ENCODE peak calls at places on chromosomes 13 and 19, in nine cellular contexts. S is WERI-Rb-1, T is heart left ventricle, M is left lung, X is bronchial epithelial cell, B is aorta, K is lower lobe of right lung, Y is K562, O is uterus. N is an unnamed sample.
A peak's percentile ranks its signal among the peaks of the same experiment; 100 is the strongest.

GRCh38 chr19:7739211-7739752 is 7.4 kb upstream of the CLEC4G start:
- DNase-seq in S (peak; percentile 87), M (no peak), T (no peak), Y (no peak), O (no peak), K (no peak), B (no peak), X (no peak), N (no peak)

GRCh38 chr13:112756511-112756966 is 66.7 kb downstream of the ATP11A start:
- DNase-seq in M (no peak), K (no peak), B (no peak), Y (no peak), T (peak; percentile 4), S (no peak), O (no peak), X (no peak), N (no peak)

GRCh38 chr19:46376241-46377153 is 29.6 kb downstream of the PPP5C start:
- DNase-seq in S (no peak), Y (no peak), B (no peak), K (no peak), X (no peak), T (no peak), O (no peak), M (peak; percentile 26), N (no peak)

GRCh38 chr19:6654347-6655310 is 15.3 kb downstream of the TNFSF14 start:
- DNase-seq in T (no peak), M (no peak), Y (no peak), B (no peak), K (no peak), O (no peak), S (no peak), X (no peak), N (peak; percentile 36)

GRCh38 chr19:15550273-15550672 is 41.9 kb downstream of the CYP4F22 start:
- DNase-seq in T (no peak), K (no peak), Y (no peak), O (no peak), S (no peak), M (no peak), X (no peak), B (no peak), N (no peak)

GRCh38 chr13:62702502-62702901 is 1286.9 kb upstream of the PCDH20 start:
- DNase-seq in K (no peak), T (no peak), X (no peak), M (no peak), S (no peak), B (no peak), O (no peak), Y (no peak), N (no peak)

GRCh38 chr19:4441994-4442845 is 15.4 kb downstream of the UBXN6 start:
- DNase-seq in X (no peak), S (no peak), O (no peak), M (no peak), T (no peak), B (no peak), K (no peak), Y (no peak), N (no peak)

GRCh38 chr19:23075031-23075733 is 41.6 kb upstream of the ZNF730 start:
- DNase-seq in X (peak; percentile 52), B (peak; percentile 56), M (peak; percentile 62), K (peak; percentile 51), S (peak; percentile 91), T (peak; percentile 66), Y (peak; percentile 45), O (peak; percentile 39), N (peak; percentile 90)

GRCh38 chr13:27450921-27451461 is 627 bp upstream of the MTIF3 start:
- DNase-seq in T (peak; percentile 42), O (peak; percentile 28), M (peak; percentile 50), X (peak; percentile 84), B (peak; percentile 58), S (peak; percentile 50), K (peak; percentile 68), Y (peak; percentile 32), N (peak; percentile 28)

GRCh38 chr13:20703785-20704458 is 423 bp downstream of the IL17D start:
- DNase-seq in T (peak; percentile 68), O (peak; percentile 53), Y (peak; percentile 86), B (peak; percentile 83), X (peak; percentile 59), M (peak; percentile 83), K (peak; percentile 90), S (peak; percentile 90), N (peak; percentile 90)

GRCh38 chr19:19306191-19306590 is 14.1 kb downstream of the SUGP1 start:
- DNase-seq in K (no peak), X (no peak), M (no peak), O (no peak), Y (no peak), S (no peak), T (no peak), B (no peak), N (no peak)

GRCh38 chr19:19305066-19305465 is 15.2 kb downstream of the SUGP1 start:
- DNase-seq in M (no peak), T (no peak), O (no peak), S (no peak), B (no peak), K (no peak), X (no peak), Y (no peak), N (no peak)

GRCh38 chr19:19304186-19304975 is 15.9 kb downstream of the SUGP1 start:
- DNase-seq in B (no peak), X (no peak), O (no peak), T (peak; percentile 59), K (no peak), M (no peak), Y (peak; percentile 6), S (no peak), N (no peak)

GRCh38 chr19:19305696-19306095 is 14.6 kb downstream of the SUGP1 start:
- DNase-seq in X (no peak), B (no peak), T (no peak), Y (no peak), S (no peak), K (no peak), O (no peak), M (no peak), N (no peak)

GRCh38 chr19:19303411-19303810 is 16.9 kb downstream of the SUGP1 start:
- DNase-seq in B (no peak), M (no peak), X (no peak), K (no peak), Y (no peak), O (no peak), S (no peak), T (no peak), N (no peak)
- H3K36me3 ChIP-seq in B (no peaks in the 10 kb centered on the region), M (peaks cover 95% of the 10 kb centered on the region), X (peaks cover 26% of the 10 kb centered on the region), K (peaks cover 85% of the 10 kb centered on the region), Y (peaks cover 82% of the 10 kb centered on the region), O (no peaks in the 10 kb centered on the region), S (peaks cover 82% of the 10 kb centered on the region), T (no peaks in the 10 kb centered on the region), N (peaks cover 82% of the 10 kb centered on the region)

DNA sequence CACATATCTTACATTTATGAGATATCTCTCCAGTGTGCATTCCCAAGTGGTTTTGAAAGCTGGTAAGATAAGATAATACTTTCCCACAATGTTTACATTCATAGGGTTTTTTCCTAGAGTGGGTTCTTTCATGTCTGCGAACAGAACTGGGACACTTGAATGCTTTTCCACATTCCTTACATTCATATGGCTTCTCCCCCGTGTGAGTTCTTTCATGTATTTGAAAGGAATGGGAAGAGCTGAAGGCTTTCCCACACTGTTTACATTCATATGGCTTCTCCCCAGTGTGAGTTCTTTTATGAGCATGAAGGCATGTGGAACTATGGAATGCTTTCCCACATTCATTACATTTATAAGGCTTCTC is 19.7 kb downstream of the ZNF433 start:
- DNase-seq in T (no peak), K (no peak), S (no peak), Y (no peak), X (no peak), M (no peak), O (no peak), B (no peak), N (no peak)
- H3K36me3 ChIP-seq in T (peaks cover 16% of the 10 kb centered on the region), K (peaks cover 38% of the 10 kb centered on the region), S (peaks cover 49% of the 10 kb centered on the region), Y (peaks cover 6% of the 10 kb centered on the region), X (peaks cover 6% of the 10 kb centered on the region), M (peaks cover 75% of the 10 kb centered on the region), O (no peaks in the 10 kb centered on the region), B (peaks cover 26% of the 10 kb centered on the region), N (peaks cover 74% of the 10 kb centered on the region)

DNA sequence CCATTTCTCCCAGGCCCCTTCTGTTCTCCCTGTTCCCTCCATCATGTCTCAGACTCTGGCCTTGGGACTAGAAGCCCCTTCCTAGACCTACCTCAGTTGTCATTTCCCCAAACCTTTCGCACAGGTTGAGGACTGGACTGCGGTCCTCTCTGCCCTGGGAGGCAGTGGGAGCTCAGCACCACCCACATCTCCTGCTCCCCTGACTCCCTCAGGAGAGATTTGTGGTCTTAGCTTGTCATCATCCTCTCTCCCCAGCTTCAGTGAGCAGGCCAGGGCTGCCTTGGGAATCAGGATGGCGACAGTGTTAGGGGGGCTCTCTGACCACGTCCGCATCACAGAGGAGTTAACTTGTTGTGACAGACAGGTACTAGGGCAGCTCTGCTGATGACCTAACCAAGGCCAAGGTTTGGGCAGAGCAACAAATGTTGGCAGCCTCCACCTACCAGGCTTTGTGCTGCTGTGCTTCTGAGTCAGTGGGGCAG is 25.6 kb upstream of the RNF17 start:
- DNase-seq in M (no peak), B (no peak), Y (no peak), K (no peak), T (no peak), S (no peak), X (no peak), O (no peak), N (no peak)
- H3K36me3 ChIP-seq in M (no peaks in the 10 kb centered on the region), B (no peaks in the 10 kb centered on the region), Y (no peaks in the 10 kb centered on the region), K (no peaks in the 10 kb centered on the region), T (no peaks in the 10 kb centered on the region), S (no peaks in the 10 kb centered on the region), X (no peaks in the 10 kb centered on the region), O (no peaks in the 10 kb centered on the region), N (no peaks in the 10 kb centered on the region)

GRCh38 chr19:39356073-39356472 is 13.9 kb downstream of the SAMD4B start:
- DNase-seq in T (no peak), X (no peak), B (no peak), S (no peak), K (no peak), O (no peak), M (no peak), Y (peak; percentile 47), N (no peak)

GRCh38 chr19:39352549-39353285 is 10.5 kb downstream of the SAMD4B start:
- DNase-seq in T (no peak), S (no peak), O (no peak), M (no peak), K (no peak), B (no peak), X (no peak), Y (no peak), N (no peak)

GRCh38 chr19:39356647-39357046 is 14.4 kb downstream of the SAMD4B start:
- DNase-seq in T (no peak), K (no peak), X (no peak), M (no peak), B (no peak), Y (peak; percentile 83), O (no peak), S (no peak), N (no peak)

GRCh38 chr19:39351537-39352037 is 9.4 kb downstream of the SAMD4B start:
- DNase-seq in T (no peak), S (no peak), X (no peak), B (peak; percentile 15), Y (peak; percentile 57), K (no peak), O (no peak), M (no peak), N (peak; percentile 45)

DNA sequence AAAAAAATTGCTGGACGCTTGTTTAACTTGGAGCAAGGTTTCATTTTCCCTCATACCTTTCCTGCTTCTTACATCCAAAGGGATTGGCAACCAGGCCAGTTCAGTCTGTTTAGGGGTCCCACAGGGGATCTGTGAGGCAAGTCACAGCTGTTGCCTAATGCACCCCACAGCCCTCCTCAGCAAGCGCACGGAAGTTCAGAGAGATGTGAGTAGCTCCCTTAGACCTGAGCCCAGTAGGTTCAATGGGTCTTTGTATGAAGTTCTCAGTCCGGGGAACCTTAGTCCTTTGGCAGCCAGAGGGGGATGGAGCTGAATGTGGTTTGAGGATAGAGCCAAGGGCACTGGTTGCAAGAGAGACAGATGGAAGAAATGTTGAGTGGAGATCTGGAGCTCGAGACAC is 13.0 kb downstream of the SAMD4B start:
- DNase-seq in O (no peak), M (no peak), B (no peak), Y (no peak), T (no peak), K (no peak), S (no peak), X (no peak), N (no peak)
- H3K36me3 ChIP-seq in O (no peaks in the 10 kb centered on the region), M (peaks cover 100% of the 10 kb centered on the region), B (no peaks in the 10 kb centered on the region), Y (peaks cover 85% of the 10 kb centered on the region), T (peaks cover 3% of the 10 kb centered on the region), K (peaks cover 89% of the 10 kb centered on the region), S (peaks cover 89% of the 10 kb centered on the region), X (peaks cover 25% of the 10 kb centered on the region), N (peaks cover 79% of the 10 kb centered on the region)